ENCODE peak calls at places on chromosomes 5 and 9, in four cellular contexts. D, N, O and Q are unnamed samples.

GRCh38 chr5:95823738-95824609 is 1.4 kb upstream of the GLRX start:
- DNase-seq in D (peak), N (peak), O (peak), Q (no peak)

GRCh38 chr9:135204177-135204576 is 116.7 kb downstream of the OLFM1 start:
- DNase-seq in O (no peak), N (no peak), D (no peak), Q (no peak)

GRCh38 chr5:14775857-14776256 is 95.7 kb downstream of the ANKH start:
- DNase-seq in O (peak), D (peak), N (no peak), Q (no peak)

GRCh38 chr5:57174128-57174849 is 430 bp downstream of the GPBP1 start:
- DNase-seq in N (peak), D (peak), O (peak), Q (no peak)

GRCh38 chr5:56358703-56359428 is 125.7 kb upstream of the ANKRD55 start:
- DNase-seq in D (no peak), O (peak), N (no peak), Q (no peak)

GRCh38 chr9:21559402-21560280 is 77.5 kb upstream of the IFNE start:
- DNase-seq in O (peak), N (peak), D (peak), Q (peak)

GRCh38 chr5:63375851-63376250 is 586.4 kb downstream of the HTR1A start:
- DNase-seq in O (no peak), N (no peak), D (no peak), Q (no peak)

GRCh38 chr9:80873861-80874260 is 815.5 kb downstream of the TLE1 start:
- DNase-seq in N (no peak), D (no peak), O (peak), Q (no peak)

GRCh38 chr9:7185612-7186011 is 427.8 kb downstream of the KDM4C start:
- DNase-seq in O (peak), N (no peak), D (peak), Q (no peak)

GRCh38 chr5:154010660-154011059 is 28.1 kb downstream of the FAM114A2 start:
- DNase-seq in N (no peak), D (no peak), O (peak), Q (no peak)

GRCh38 chr9:124327488-124327887 is 69.7 kb downstream of the NEK6 start:
- DNase-seq in D (no peak), N (no peak), O (no peak), Q (no peak)

GRCh38 chr5:162882629-162883028 is 554.8 kb upstream of the CCNG1 start:
- DNase-seq in D (no peak), O (no peak), N (no peak), Q (no peak)

GRCh38 chr5:96597441-96598020 is 64.6 kb upstream of the CAST start:
- DNase-seq in N (peak), O (peak), D (peak), Q (no peak)

GRCh38 chr5:110900829-110901228 is 162.0 kb downstream of the SLC25A46 start:
- DNase-seq in O (peak), D (peak), N (no peak), Q (no peak)

GRCh38 chr5:149475777-149476176 is 75.5 kb downstream of the CSNK1A1 start:
- DNase-seq in D (no peak), N (no peak), O (no peak), Q (no peak)

GRCh38 chr5:39400711-39401385 is 23.9 kb downstream of the DAB2 start:
- DNase-seq in O (peak), N (no peak), D (no peak), Q (no peak)

GRCh38 chr5:159186319-159186718 is 23.0 kb downstream of the RNF145 start:
- DNase-seq in O (no peak), N (no peak), D (peak), Q (no peak)

GRCh38 chr5:157743163-157744054 is at the start of gene LSM11:
- DNase-seq in O (peak), N (peak), D (peak), Q (peak)

GRCh38 chr9:121009657-121010056 is 40.4 kb downstream of the C5 start:
- DNase-seq in N (no peak), O (no peak), D (no peak), Q (no peak)

GRCh38 chr5:68415177-68416085 is 199.9 kb downstream of the PIK3R1 start:
- DNase-seq in O (no peak), N (no peak), D (no peak), Q (no peak)

GRCh38 chr5:169142264-169142970 is 158.5 kb downstream of the SLIT3 start:
- DNase-seq in D (no peak), N (no peak), O (peak), Q (no peak)

GRCh38 chr9:16413509-16414016 is 456.9 kb downstream of the BNC2 start:
- DNase-seq in D (peak), O (peak), N (no peak), Q (no peak)